ENCODE peak calls at places on chromosomes 12 and 14, in five cellular contexts. One of them, this sample, is unnamed.

GRCh38 chr14:60311417-60311816 is 62.4 kb downstream of the PPM1A start:
- DNase-seq in kidney glomerular epithelial cell: no peak
- DNase-seq in H7: no peak
- DNase-seq in endothelial cell: no peak
- DNase-seq in NCI-H1436: peak; percentile 39
- DNase-seq in this sample: no peak

GRCh38 chr12:54136844-54137580 is 51.8 kb downstream of the SMUG1 start:
- DNase-seq in kidney glomerular epithelial cell: no peak
- DNase-seq in H7: no peak
- DNase-seq in endothelial cell: no peak
- DNase-seq in NCI-H1436: no peak
- DNase-seq in this sample: no peak

GRCh38 chr12:16606201-16606849 is 363 bp upstream of the LMO3 start:
- DNase-seq in kidney glomerular epithelial cell: no peak
- DNase-seq in H7: peak; percentile 19
- DNase-seq in endothelial cell: no peak
- DNase-seq in NCI-H1436: no peak
- DNase-seq in this sample: peak; percentile 48

GRCh38 chr14:36511981-36512584 is 7.9 kb downstream of the NKX2-1 start:
- DNase-seq in kidney glomerular epithelial cell: no peak
- DNase-seq in H7: no peak
- DNase-seq in endothelial cell: no peak
- DNase-seq in NCI-H1436: no peak
- DNase-seq in this sample: no peak

GRCh38 chr12:19245656-19246055 is 116.1 kb downstream of the PLEKHA5 start:
- DNase-seq in kidney glomerular epithelial cell: no peak
- DNase-seq in H7: no peak
- DNase-seq in endothelial cell: no peak
- DNase-seq in NCI-H1436: no peak
- DNase-seq in this sample: no peak

GRCh38 chr12:96198970-96199369 is 4.8 kb downstream of the ELK3 start:
- DNase-seq in kidney glomerular epithelial cell: peak; percentile 91
- DNase-seq in H7: no peak
- DNase-seq in endothelial cell: no peak
- DNase-seq in NCI-H1436: no peak
- DNase-seq in this sample: peak; percentile 40

GRCh38 chr12:128707488-128707887 is 116.3 kb downstream of the SLC15A4 start:
- DNase-seq in kidney glomerular epithelial cell: no peak
- DNase-seq in H7: peak; percentile 77
- DNase-seq in endothelial cell: no peak
- DNase-seq in NCI-H1436: no peak
- DNase-seq in this sample: no peak

GRCh38 chr12:107917912-107918800 is 143.7 kb downstream of the ASCL4 start:
- DNase-seq in kidney glomerular epithelial cell: no peak
- DNase-seq in H7: peak; percentile 77
- DNase-seq in endothelial cell: peak; percentile 34
- DNase-seq in NCI-H1436: no peak
- DNase-seq in this sample: peak; percentile 51

GRCh38 chr12:47862881-47863280 is 41.9 kb downstream of the VDR start:
- DNase-seq in kidney glomerular epithelial cell: no peak
- DNase-seq in H7: no peak
- DNase-seq in endothelial cell: no peak
- DNase-seq in NCI-H1436: no peak
- DNase-seq in this sample: no peak

GRCh38 chr12:64660237-64661018 is 50.1 kb downstream of the RASSF3 start:
- DNase-seq in kidney glomerular epithelial cell: no peak
- DNase-seq in H7: no peak
- DNase-seq in endothelial cell: no peak
- DNase-seq in NCI-H1436: no peak
- DNase-seq in this sample: peak; percentile 70

GRCh38 chr14:61891251-61891650 is 129.0 kb downstream of the SNAPC1 start:
- DNase-seq in kidney glomerular epithelial cell: peak; percentile 24
- DNase-seq in H7: no peak
- DNase-seq in endothelial cell: peak; percentile 20
- DNase-seq in NCI-H1436: peak; percentile 16
- DNase-seq in this sample: no peak

GRCh38 chr12:132437252-132438138 is 52.5 kb upstream of the FBRSL1 start:
- DNase-seq in kidney glomerular epithelial cell: no peak
- DNase-seq in H7: peak; percentile 91
- DNase-seq in endothelial cell: no peak
- DNase-seq in NCI-H1436: no peak
- DNase-seq in this sample: no peak

GRCh38 chr12:126668961-126669360 is 1598.0 kb upstream of the TMEM132C start:
- DNase-seq in kidney glomerular epithelial cell: no peak
- DNase-seq in H7: no peak
- DNase-seq in endothelial cell: no peak
- DNase-seq in NCI-H1436: no peak
- DNase-seq in this sample: no peak

GRCh38 chr12:12899530-12900380 is 8.4 kb downstream of the GPRC5A start:
- DNase-seq in kidney glomerular epithelial cell: peak; percentile 95
- DNase-seq in H7: no peak
- DNase-seq in endothelial cell: no peak
- DNase-seq in NCI-H1436: no peak
- DNase-seq in this sample: peak; percentile 47

GRCh38 chr14:39880106-39880695 is 448.0 kb upstream of the FBXO33 start:
- DNase-seq in kidney glomerular epithelial cell: no peak
- DNase-seq in H7: peak; percentile 37
- DNase-seq in endothelial cell: no peak
- DNase-seq in NCI-H1436: no peak
- DNase-seq in this sample: no peak

GRCh38 chr12:12070674-12071661 is at the start of gene BCL2L14:
- DNase-seq in kidney glomerular epithelial cell: no peak
- DNase-seq in H7: peak; percentile 49
- DNase-seq in endothelial cell: no peak
- DNase-seq in NCI-H1436: no peak
- DNase-seq in this sample: peak; percentile 67

GRCh38 chr12:7113389-7113871 is 4.4 kb upstream of the C1RL start:
- DNase-seq in kidney glomerular epithelial cell: peak; percentile 11
- DNase-seq in H7: peak; percentile 77
- DNase-seq in endothelial cell: peak; percentile 30
- DNase-seq in NCI-H1436: peak; percentile 4
- DNase-seq in this sample: peak; percentile 72

GRCh38 chr12:101675555-101675954 is 21.9 kb upstream of the CHPT1 start:
- DNase-seq in kidney glomerular epithelial cell: no peak
- DNase-seq in H7: no peak
- DNase-seq in endothelial cell: no peak
- DNase-seq in NCI-H1436: no peak
- DNase-seq in this sample: no peak

GRCh38 chr12:46516238-46516932 is 143.8 kb upstream of the SLC38A2 start:
- DNase-seq in kidney glomerular epithelial cell: no peak
- DNase-seq in H7: no peak
- DNase-seq in endothelial cell: no peak
- DNase-seq in NCI-H1436: no peak
- DNase-seq in this sample: no peak

GRCh38 chr12:65492997-65493892 is 214.8 kb downstream of the MSRB3 start:
- DNase-seq in kidney glomerular epithelial cell: no peak
- DNase-seq in H7: no peak
- DNase-seq in endothelial cell: no peak
- DNase-seq in NCI-H1436: no peak
- DNase-seq in this sample: no peak

GRCh38 chr14:72178517-72178916 is 246.3 kb downstream of the RGS6 start:
- DNase-seq in kidney glomerular epithelial cell: no peak
- DNase-seq in H7: no peak
- DNase-seq in endothelial cell: no peak
- DNase-seq in NCI-H1436: no peak
- DNase-seq in this sample: no peak

GRCh38 chr14:104517867-104518266 is 61.7 kb upstream of the C14orf180 start:
- DNase-seq in kidney glomerular epithelial cell: no peak
- DNase-seq in H7: no peak
- DNase-seq in endothelial cell: no peak
- DNase-seq in NCI-H1436: no peak
- DNase-seq in this sample: no peak

GRCh38 chr14:87852107-87852506 is 140.9 kb downstream of the GALC start:
- DNase-seq in kidney glomerular epithelial cell: no peak
- DNase-seq in H7: no peak
- DNase-seq in endothelial cell: no peak
- DNase-seq in NCI-H1436: no peak
- DNase-seq in this sample: no peak

GRCh38 chr14:50667491-50668007 is 557 bp downstream of the SAV1 start:
- DNase-seq in kidney glomerular epithelial cell: no peak
- DNase-seq in H7: peak; percentile 73
- DNase-seq in endothelial cell: no peak
- DNase-seq in NCI-H1436: peak; percentile 3
- DNase-seq in this sample: peak; percentile 61

This sample was measured in GM12865.